ENCODE peak calls at places on chromosomes 16 and 17, in five cellular contexts. G is cardiac muscle cell, S is uterus, H is brain microvascular endothelial cell, K is Caco-2. A is an unnamed sample.

GRCh38 chr17:72517413-72518237 is 396.8 kb downstream of the SOX9 start:
- DNase-seq in G (no peak), S (no peak), H (no peak), K (no peak), A (no peak)

GRCh38 chr17:2063306-2064146 is 8.6 kb downstream of the HIC1 start:
- DNase-seq in G (no peak), S (peak; percentile 75), H (peak; percentile 67), K (no peak), A (no peak)

GRCh38 chr17:37179893-37180292 is 195.9 kb upstream of the C17orf78 start:
- DNase-seq in G (no peak), S (no peak), H (peak; percentile 51), K (no peak), A (no peak)

GRCh38 chr17:75876190-75876937 is 2.0 kb downstream of the TRIM47 start:
- DNase-seq in G (no peak), S (peak; percentile 51), H (no peak), K (no peak), A (peak; percentile 88)

GRCh38 chr17:27572665-27573064 is 58.3 kb upstream of the LGALS9 start:
- DNase-seq in G (no peak), S (no peak), H (peak; percentile 40), K (no peak), A (no peak)

GRCh38 chr16:27253526-27253930 is 15.0 kb downstream of the NSMCE1 start:
- DNase-seq in G (no peak), S (no peak), H (peak; percentile 85), K (no peak), A (no peak)

GRCh38 chr17:79797492-79798295 is 817 bp upstream of the CBX8 start:
- DNase-seq in G (no peak), S (no peak), H (no peak), K (peak; percentile 71), A (peak; percentile 89)

GRCh38 chr16:25270577-25270976 is 12.9 kb upstream of the ZKSCAN2 start:
- DNase-seq in G (no peak), S (no peak), H (no peak), K (no peak), A (no peak)

GRCh38 chr16:9138731-9139501 is 47.5 kb downstream of the HAPSTR1 start:
- DNase-seq in G (peak; percentile 84), S (peak; percentile 40), H (peak; percentile 55), K (peak; percentile 55), A (peak; percentile 89)

GRCh38 chr17:4436846-4437245 is 3.1 kb downstream of the SPNS3 start:
- DNase-seq in G (no peak), S (no peak), H (no peak), K (no peak), A (no peak)

GRCh38 chr16:13936596-13937081 is 16.7 kb downstream of the ERCC4 start:
- DNase-seq in G (no peak), S (peak; percentile 49), H (peak; percentile 43), K (no peak), A (no peak)

GRCh38 chr17:48441231-48441711 is 11.3 kb upstream of the SKAP1 start:
- DNase-seq in G (no peak), S (no peak), H (no peak), K (no peak), A (no peak)

GRCh38 chr17:36182176-36183000 is 6.0 kb upstream of the TBC1D3B start:
- DNase-seq in G (peak; percentile 29), S (peak; percentile 11), H (no peak), K (no peak), A (peak; percentile 24)

GRCh38 chr17:17911003-17911613 is 61.1 kb downstream of the TOM1L2 start:
- DNase-seq in G (peak; percentile 44), S (no peak), H (no peak), K (no peak), A (peak; percentile 35)

DNA sequence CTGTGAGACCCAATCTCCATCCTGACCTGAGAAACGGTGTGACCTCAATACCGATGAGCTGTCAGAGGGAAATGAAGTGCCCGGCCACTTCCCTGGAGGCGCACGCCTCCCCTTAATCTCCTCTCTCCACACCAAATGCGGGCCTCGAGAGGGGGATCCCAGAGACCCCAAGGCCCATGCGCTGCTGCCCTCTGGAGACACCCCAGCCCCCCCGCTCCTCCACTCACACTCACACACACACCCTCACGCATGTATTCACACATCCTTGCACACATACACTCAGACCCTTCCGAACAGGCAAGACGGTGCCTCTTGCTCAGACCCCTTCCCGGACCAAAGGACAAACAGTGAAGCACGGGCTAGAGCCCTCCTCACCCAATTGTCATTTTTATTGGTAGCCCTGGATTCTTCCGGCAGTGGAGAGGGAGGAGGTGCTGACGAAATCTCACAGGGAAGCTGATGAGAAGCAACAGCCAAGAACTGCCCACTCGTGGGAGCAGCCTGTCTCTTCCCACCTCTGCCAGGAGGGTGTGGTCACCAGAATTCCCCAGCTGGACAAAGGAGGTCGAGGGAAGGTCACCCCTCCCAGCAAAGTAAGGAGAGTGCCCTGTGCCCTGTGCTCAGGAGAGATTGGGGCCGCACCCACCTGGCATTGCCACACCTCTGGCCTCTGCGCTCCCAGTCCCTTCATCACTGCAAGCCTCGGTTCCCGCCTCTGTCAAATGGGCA is 136.0 kb upstream of the TNRC6C start:
- DNase-seq in G (no peak), S (peak; percentile 38), H (no peak), K (no peak), A (no peak)
- H3K27me3 ChIP-seq in G (no peaks in the 10 kb centered on the region), S (no peaks in the 10 kb centered on the region), H (no peaks in the 10 kb centered on the region), K (no peaks in the 10 kb centered on the region), A (no peaks in the 10 kb centered on the region)

DNA sequence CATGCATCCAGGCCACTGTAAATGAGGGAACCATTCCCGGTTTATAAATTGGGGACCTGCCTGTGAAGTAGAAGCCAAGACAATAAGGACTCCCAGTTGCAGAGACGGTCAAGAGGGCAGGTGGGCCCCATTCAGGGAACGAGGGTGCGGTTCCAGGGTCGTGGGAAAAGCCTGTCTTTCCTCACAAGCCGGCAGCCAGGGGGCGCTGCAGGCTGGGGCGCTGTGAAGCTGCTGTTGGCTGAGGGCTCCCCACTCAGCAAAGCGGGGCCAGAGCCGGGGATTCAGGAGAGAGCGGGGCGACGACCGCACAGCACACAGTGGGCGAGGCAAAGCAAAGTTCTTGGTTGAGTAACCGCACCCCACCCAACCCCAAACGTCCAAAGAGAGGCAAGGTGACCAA is 24.9 kb downstream of the CDRT15 start:
- DNase-seq in G (no peak), S (no peak), H (no peak), K (no peak), A (peak; percentile 15)
- TF ChIP-seq CTCF in G (peak; percentile 56), S (no peak), H (peak; percentile 68), K (no peak), A (no peak)

DNA sequence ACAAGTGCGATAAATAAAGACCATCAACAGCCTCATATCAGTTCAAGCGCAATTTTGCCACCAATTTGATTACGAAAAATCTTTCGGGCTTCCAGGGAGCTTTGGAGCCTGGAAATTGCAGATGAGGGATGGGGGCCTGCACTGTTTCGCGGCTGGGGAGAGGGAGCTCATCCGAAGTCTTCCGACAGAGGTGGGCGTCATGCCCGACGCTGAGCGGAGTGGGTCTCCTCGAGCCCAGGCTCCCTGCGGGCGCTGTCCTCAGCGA is 115.9 kb upstream of the SMURF2 start:
- DNase-seq in G (no peak), S (no peak), H (no peak), K (no peak), A (no peak)
- H3K4me3 ChIP-seq in G (no peak overlapping the region), S (no peak overlapping the region), H (no peak overlapping the region), K (no peak overlapping the region), A (no peak overlapping the region)

DNA sequence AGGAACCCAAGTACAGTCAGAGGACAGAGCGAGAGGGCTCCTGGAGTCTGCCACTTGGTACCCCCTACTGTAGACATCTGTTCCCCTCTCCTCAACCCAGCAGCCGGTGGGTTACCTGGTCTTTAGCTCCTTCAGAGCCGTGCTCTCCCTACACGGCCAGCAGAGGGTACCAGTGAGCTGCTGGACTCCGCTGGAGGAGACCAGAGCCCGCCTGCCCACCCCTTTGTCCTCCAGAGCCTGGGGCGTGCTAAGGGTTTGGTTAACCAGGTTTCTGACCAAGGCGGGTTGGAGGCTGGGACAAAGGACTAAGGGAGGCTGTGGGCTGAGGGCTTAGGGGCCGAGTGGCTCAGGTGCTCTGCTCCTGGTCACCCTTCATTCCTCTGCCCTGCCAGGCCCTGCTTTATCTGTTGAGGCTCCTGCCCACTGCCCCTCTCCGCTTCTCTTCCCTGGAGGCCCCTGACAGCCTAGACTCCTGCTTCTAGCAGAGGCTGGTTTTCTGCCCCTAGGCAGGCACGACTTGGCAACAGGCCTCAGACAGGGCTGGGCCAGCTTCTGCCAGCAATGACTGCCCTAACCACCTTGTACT is 2.7 kb upstream of the HSD11B2 start:
- DNase-seq in G (peak; percentile 88), S (peak; percentile 82), H (peak; percentile 22), K (peak; percentile 83), A (peak; percentile 92)
- H3K27me3 ChIP-seq in G (peaks cover 49% of the 10 kb centered on the region), S (no peaks in the 10 kb centered on the region), H (peaks cover 33% of the 10 kb centered on the region), K (no peaks in the 10 kb centered on the region), A (no peaks in the 10 kb centered on the region)

DNA sequence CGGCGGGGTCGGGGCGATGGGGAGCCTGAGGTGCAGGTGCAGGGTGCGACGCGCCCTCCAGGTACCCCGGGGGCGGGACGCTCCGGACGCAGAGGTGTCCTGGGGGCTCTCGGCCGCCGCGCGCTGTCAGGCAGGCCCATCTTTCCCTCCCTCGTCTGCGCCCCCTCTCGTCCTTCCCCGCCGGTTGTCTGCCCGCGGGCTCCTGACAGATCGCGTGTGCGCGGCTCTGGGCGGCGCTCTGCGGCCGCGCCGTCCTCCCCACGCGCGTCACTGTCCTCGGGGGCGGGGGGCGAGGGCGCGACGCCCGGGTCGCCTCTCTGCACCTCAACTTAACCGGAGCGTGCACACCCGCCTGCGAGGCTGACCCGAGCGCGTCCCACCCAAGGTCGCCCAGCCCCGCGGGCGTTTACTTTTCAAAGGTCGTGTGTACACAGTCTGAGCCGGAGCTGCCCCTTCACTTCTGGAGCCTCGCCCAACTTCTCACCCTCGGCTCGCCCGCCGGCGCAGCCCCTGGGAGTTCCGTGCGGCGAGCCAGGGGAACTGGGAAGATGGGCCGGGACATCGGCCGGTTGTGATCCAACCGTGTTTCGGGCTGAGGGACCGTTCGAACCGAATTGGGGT is 512 bp downstream of the AKAP1 start:
- DNase-seq in G (peak; percentile 79), S (peak; percentile 53), H (no peak), K (peak; percentile 81), A (peak; percentile 75)
- TF ChIP-seq CTCF in G (peak; percentile 17), S (no peak), H (no peak), K (no peak), A (peak; percentile 53)